ENCODE peak calls at places on chromosomes 16 and 17, in eight cellular contexts. O is K562, B is GM12892, H is tibial nerve, F is transverse colon, S is H54, A is heart left ventricle, W is esophagus muscularis mucosa. Q is an unnamed sample.

GRCh38 chr17:50278526-50279180 is 4.4 kb downstream of the TMEM92 start:
- DNase-seq in A (no peak), O (no peak), W (no peak), F (no peak), S (no peak), B (peak), H (no peak), Q (no peak)

GRCh38 chr17:42399121-42399520 is 10.9 kb upstream of the STAT3 start:
- DNase-seq in B (no peak), S (no peak), H (no peak), F (no peak), W (no peak), A (no peak), O (no peak), Q (no peak)

GRCh38 chr16:68636064-68636551 is 9.0 kb upstream of the CDH3 start:
- DNase-seq in F (no peak), W (no peak), B (no peak), A (no peak), O (no peak), S (no peak), H (no peak), Q (no peak)

GRCh38 chr16:23282508-23282907 is 19.6 kb upstream of the SCNN1B start:
- DNase-seq in A (no peak), O (no peak), S (no peak), B (no peak), H (no peak), W (no peak), F (no peak), Q (no peak)

GRCh38 chr16:75971334-75971733 is 245.0 kb upstream of the CPHXL start:
- DNase-seq in B (no peak), H (no peak), O (no peak), W (no peak), S (no peak), F (no peak), A (no peak), Q (no peak)

GRCh38 chr16:4477966-4478365 is 1.8 kb downstream of the HMOX2 start:
- DNase-seq in A (no peak), F (no peak), H (no peak), S (no peak), W (no peak), B (no peak), O (no peak), Q (no peak)

GRCh38 chr16:23546778-23547177 is 10.4 kb downstream of the EARS2 start:
- DNase-seq in A (no peak), W (no peak), F (no peak), O (no peak), B (no peak), S (no peak), H (no peak), Q (no peak)

GRCh38 chr17:4182043-4182442 is 39.0 kb downstream of the CYB5D2 start:
- DNase-seq in W (no peak), O (no peak), F (no peak), B (no peak), S (no peak), H (no peak), A (no peak), Q (no peak)

GRCh38 chr16:8866118-8866883 is 2.5 kb downstream of the CARHSP1 start:
- DNase-seq in H (no peak), A (peak), B (no peak), S (no peak), W (no peak), F (peak), O (no peak), Q (peak)

GRCh38 chr16:89115216-89115949 is 21.7 kb downstream of the ACSF3 start:
- DNase-seq in O (peak), A (peak), B (peak), F (peak), W (peak), H (peak), S (no peak), Q (peak)
- TF ChIP-seq POLR2A in O (no peak), A (no peak), B (no peak), F (no peak), W (no peak), H (no peak), S (no peak), Q (no peak)

DNA sequence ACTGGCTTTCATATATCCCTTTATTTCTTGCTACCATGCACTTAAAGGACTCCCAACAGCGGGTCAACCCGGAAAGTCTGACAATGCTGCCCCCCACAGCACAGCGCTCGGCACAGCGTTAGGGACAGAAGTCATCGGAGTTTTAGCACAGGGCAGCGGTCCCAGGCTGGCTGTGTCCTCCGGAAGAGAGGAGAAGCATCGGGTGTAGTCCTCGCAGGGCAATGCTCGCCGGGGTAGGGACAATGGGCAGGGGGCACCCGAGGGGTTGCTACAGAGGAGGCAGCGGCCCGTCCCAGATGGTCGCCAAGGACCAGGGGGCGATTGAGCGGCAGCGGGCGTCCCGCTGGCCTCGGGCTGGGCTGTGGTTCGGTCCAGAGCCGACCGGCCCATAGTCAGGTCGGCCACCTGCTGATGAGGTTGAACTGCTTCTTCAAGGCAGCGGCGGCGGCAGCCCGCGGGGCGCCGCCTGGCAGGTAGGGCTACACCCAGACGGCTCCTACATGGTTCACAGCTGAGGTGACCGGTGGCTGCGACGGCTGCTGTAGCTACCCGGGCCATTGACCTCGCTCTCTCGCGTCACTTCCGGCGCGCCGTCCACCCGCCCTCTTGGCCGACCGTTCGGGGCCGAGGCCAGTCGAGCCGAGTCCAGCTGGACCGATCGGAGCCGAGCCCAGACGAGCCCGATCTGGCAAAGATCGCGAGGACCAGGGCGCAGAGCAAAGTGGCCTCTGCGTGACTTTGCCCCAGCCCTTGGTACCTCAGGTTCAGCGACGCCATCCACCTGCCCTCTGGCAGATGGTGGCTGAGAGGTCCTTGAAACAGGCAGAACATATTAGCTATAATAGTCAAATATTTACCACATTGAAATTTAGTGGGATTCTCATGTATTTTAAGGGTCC is 4.7 kb upstream of the LCMT1 start:
- DNase-seq in A (peak), H (peak), F (peak), B (peak), W (peak), O (peak), S (peak), Q (peak)
- TF ChIP-seq POLR2A in A (peak), H (peak), F (peak), B (peak), W (peak), O (peak), S (peak), Q (no peak)

GRCh38 chr17:68195667-68196393 is 52.0 kb upstream of the AMZ2 start:
- DNase-seq in B (no peak), W (no peak), O (no peak), F (no peak), S (no peak), A (no peak), H (no peak), Q (no peak)
- TF ChIP-seq POLR2A in B (no peak), W (no peak), O (no peak), F (no peak), S (no peak), A (no peak), H (no peak), Q (no peak)

DNA sequence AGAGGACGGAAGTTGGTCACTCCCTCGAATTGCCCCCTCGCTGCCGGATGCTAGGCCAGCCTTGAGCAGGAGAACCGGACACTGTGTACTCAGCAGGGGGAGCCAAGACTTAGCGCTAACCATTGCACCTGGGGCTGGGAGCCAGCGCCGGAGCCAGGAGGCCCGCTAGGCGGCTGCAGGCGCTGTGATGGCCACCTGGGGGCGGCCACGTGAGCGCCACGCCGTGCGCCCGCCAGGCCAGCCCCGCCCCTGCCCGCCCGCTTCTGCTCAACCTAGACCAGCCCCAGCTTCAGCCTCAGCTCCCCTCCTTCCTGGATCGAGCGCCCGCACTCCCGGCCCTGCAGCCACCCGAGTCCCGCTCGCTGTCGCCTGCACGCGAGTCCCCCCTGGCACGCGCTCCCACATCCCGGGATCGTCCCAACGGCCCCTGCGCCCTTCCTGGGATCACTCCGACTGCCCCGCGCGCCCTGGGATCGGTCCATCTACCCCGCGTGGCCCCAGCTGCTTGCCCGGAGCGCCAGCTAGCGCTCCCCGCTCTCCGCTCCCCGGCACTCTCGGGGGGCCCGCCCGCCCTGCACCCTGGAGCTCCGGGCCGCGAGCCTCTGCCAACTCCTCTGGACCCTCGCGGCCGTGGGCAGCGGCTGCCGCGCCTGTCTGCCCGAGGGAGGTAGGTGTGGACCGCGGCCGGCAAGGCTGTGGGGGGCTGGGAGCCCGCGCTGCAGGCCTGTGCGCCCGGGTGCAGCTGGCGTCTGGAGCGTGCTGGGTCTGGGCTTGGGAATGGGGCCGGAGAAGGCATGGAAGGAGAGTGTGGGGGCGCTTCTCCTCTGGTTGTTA is at the start of gene EEF2K:
- DNase-seq in H (peak), B (peak), F (peak), W (peak), S (peak), A (peak), O (peak), Q (peak)
- TF ChIP-seq POLR2A in H (peak), B (peak), F (peak), W (peak), S (peak), A (peak), O (no peak), Q (no peak)

GRCh38 chr16:88810868-88811599 is 694 bp downstream of the APRT start:
- DNase-seq in F (peak), B (peak), W (no peak), H (peak), O (no peak), S (peak), A (peak), Q (peak)
- TF ChIP-seq POLR2A in F (peak), B (peak), W (peak), H (peak), O (no peak), S (peak), A (no peak), Q (peak)

Q was measured in testis.